ENCODE peak calls at places on chromosome 22, in five cellular contexts. Z, Q, P, X and W are unnamed samples.

GRCh38 chr22:40325315-40325714 is 21.0 kb upstream of the ADSL start:
- DNase-seq in Z (no peak), Q (no peak), P (no peak), X (no peak), W (no peak)

GRCh38 chr22:49052023-49052538 is 775.6 kb downstream of the BRD1 start:
- DNase-seq in Z (peak), Q (no peak), P (no peak), X (no peak), W (peak)

GRCh38 chr22:28112548-28113043 is 193.5 kb upstream of the PITPNB start:
- DNase-seq in Z (no peak), Q (no peak), P (peak), X (peak), W (no peak)

GRCh38 chr22:39408173-39408572 is 8.6 kb downstream of the TAB1 start:
- DNase-seq in Z (no peak), Q (no peak), P (no peak), X (no peak), W (no peak)

GRCh38 chr22:39656495-39657490 is 86.2 kb downstream of the CACNA1I start:
- DNase-seq in Z (no peak), Q (no peak), P (no peak), X (no peak), W (no peak)

GRCh38 chr22:37161442-37161841 is 11.7 kb upstream of the IL2RB start:
- DNase-seq in Z (no peak), Q (no peak), P (no peak), X (no peak), W (no peak)

GRCh38 chr22:27669798-27670599 is 131.6 kb downstream of the MN1 start:
- DNase-seq in Z (no peak), Q (no peak), P (no peak), X (no peak), W (no peak)

GRCh38 chr22:43310311-43310710 is 32.9 kb downstream of the SCUBE1 start:
- DNase-seq in Z (no peak), Q (no peak), P (no peak), X (no peak), W (no peak)

GRCh38 chr22:44646668-44647067 is 55.3 kb upstream of the PRR5 start:
- DNase-seq in Z (no peak), Q (no peak), P (no peak), X (no peak), W (no peak)

GRCh38 chr22:43270314-43270908 is 72.8 kb downstream of the SCUBE1 start:
- DNase-seq in Z (no peak), Q (no peak), P (no peak), X (no peak), W (no peak)

GRCh38 chr22:39068033-39068785 is 8.9 kb upstream of the APOBEC3G start:
- DNase-seq in Z (no peak), Q (no peak), P (no peak), X (no peak), W (no peak)

GRCh38 chr22:22720724-22721261 is 76.4 kb downstream of the GGTLC2 start:
- DNase-seq in Z (no peak), Q (no peak), P (no peak), X (no peak), W (no peak)

GRCh38 chr22:49904040-49904369 is 14.2 kb downstream of the ALG12 start:
- DNase-seq in Z (no peak), Q (no peak), P (no peak), X (no peak), W (no peak)

GRCh38 chr22:19821523-19822300 is 33.0 kb downstream of the GNB1L start:
- DNase-seq in Z (no peak), Q (no peak), P (no peak), X (no peak), W (no peak)

GRCh38 chr22:27474112-27474571 is 327.4 kb downstream of the MN1 start:
- DNase-seq in Z (no peak), Q (no peak), P (no peak), X (no peak), W (no peak)

GRCh38 chr22:44497218-44497903 is 672 bp downstream of the RTL6 start:
- DNase-seq in Z (no peak), Q (no peak), P (no peak), X (no peak), W (no peak)

GRCh38 chr22:26235792-26236191 is 66.5 kb downstream of the SEZ6L start:
- DNase-seq in Z (no peak), Q (no peak), P (no peak), X (no peak), W (no peak)

GRCh38 chr22:37930952-37931440 is 22.4 kb downstream of the C22orf23 start:
- DNase-seq in Z (no peak), Q (no peak), P (no peak), X (no peak), W (no peak)

GRCh38 chr22:42918500-42918899 is 61.4 kb upstream of the ARFGAP3 start:
- DNase-seq in Z (no peak), Q (no peak), P (no peak), X (no peak), W (no peak)

GRCh38 chr22:43820671-43821305 is 8.7 kb upstream of the EFCAB6 start:
- DNase-seq in Z (no peak), Q (no peak), P (no peak), X (no peak), W (no peak)

GRCh38 chr22:20750461-20751184 is 23.3 kb upstream of the SERPIND1 start:
- DNase-seq in Z (peak), Q (peak), P (peak), X (peak), W (peak)